ENCODE peak calls at places on chromosomes 7 and 10, in eight cellular contexts. One of them, this sample, is unnamed.

GRCh38 chr7:41873781-41874180 is 170.9 kb upstream of the INHBA start:
- DNase-seq in stimulated activated CD4-positive, alpha-beta T cell treated with anti-CD3 and anti-CD28 coated beads, Interleukin-12 subunit alpha, Interleukin-12 subunit beta, amount 100 ng/mL, for 4 hours: no peak
- DNase-seq in heart right ventricle: no peak
- DNase-seq in iPS DF 19.7: no peak
- DNase-seq in CD4-positive, alpha-beta T cell: no peak
- DNase-seq in bronchial epithelial cell: no peak
- DNase-seq in GM18507: no peak
- DNase-seq in midbrain: no peak
- DNase-seq in this sample: no peak

GRCh38 chr7:26490631-26491624 is 199.3 kb downstream of the SNX10 start:
- DNase-seq in stimulated activated CD4-positive, alpha-beta T cell treated with anti-CD3 and anti-CD28 coated beads, Interleukin-12 subunit alpha, Interleukin-12 subunit beta, amount 100 ng/mL, for 4 hours: no peak
- DNase-seq in heart right ventricle: no peak
- DNase-seq in iPS DF 19.7: no peak
- DNase-seq in CD4-positive, alpha-beta T cell: no peak
- DNase-seq in bronchial epithelial cell: peak
- DNase-seq in GM18507: no peak
- DNase-seq in midbrain: no peak
- DNase-seq in this sample: no peak

GRCh38 chr10:49647554-49647953 is 31.9 kb upstream of the C10orf53 start:
- DNase-seq in stimulated activated CD4-positive, alpha-beta T cell treated with anti-CD3 and anti-CD28 coated beads, Interleukin-12 subunit alpha, Interleukin-12 subunit beta, amount 100 ng/mL, for 4 hours: no peak
- DNase-seq in heart right ventricle: no peak
- DNase-seq in iPS DF 19.7: no peak
- DNase-seq in CD4-positive, alpha-beta T cell: no peak
- DNase-seq in bronchial epithelial cell: no peak
- DNase-seq in GM18507: no peak
- DNase-seq in midbrain: no peak
- DNase-seq in this sample: no peak

GRCh38 chr10:19505320-19506092 is 310.7 kb upstream of the PLXDC2 start:
- DNase-seq in stimulated activated CD4-positive, alpha-beta T cell treated with anti-CD3 and anti-CD28 coated beads, Interleukin-12 subunit alpha, Interleukin-12 subunit beta, amount 100 ng/mL, for 4 hours: no peak
- DNase-seq in heart right ventricle: no peak
- DNase-seq in iPS DF 19.7: no peak
- DNase-seq in CD4-positive, alpha-beta T cell: no peak
- DNase-seq in bronchial epithelial cell: no peak
- DNase-seq in GM18507: no peak
- DNase-seq in midbrain: no peak
- DNase-seq in this sample: no peak

GRCh38 chr10:34124522-34125035 is 690.5 kb downstream of the PARD3 start:
- DNase-seq in stimulated activated CD4-positive, alpha-beta T cell treated with anti-CD3 and anti-CD28 coated beads, Interleukin-12 subunit alpha, Interleukin-12 subunit beta, amount 100 ng/mL, for 4 hours: no peak
- DNase-seq in heart right ventricle: no peak
- DNase-seq in iPS DF 19.7: no peak
- DNase-seq in CD4-positive, alpha-beta T cell: no peak
- DNase-seq in bronchial epithelial cell: peak
- DNase-seq in GM18507: no peak
- DNase-seq in midbrain: no peak
- DNase-seq in this sample: no peak

GRCh38 chr10:59557642-59558041 is 152.0 kb downstream of the SLC16A9 start:
- DNase-seq in stimulated activated CD4-positive, alpha-beta T cell treated with anti-CD3 and anti-CD28 coated beads, Interleukin-12 subunit alpha, Interleukin-12 subunit beta, amount 100 ng/mL, for 4 hours: no peak
- DNase-seq in heart right ventricle: no peak
- DNase-seq in iPS DF 19.7: no peak
- DNase-seq in CD4-positive, alpha-beta T cell: no peak
- DNase-seq in bronchial epithelial cell: no peak
- DNase-seq in GM18507: no peak
- DNase-seq in midbrain: no peak
- DNase-seq in this sample: no peak

GRCh38 chr10:92087750-92088395 is 164.3 kb downstream of the BTAF1 start:
- DNase-seq in stimulated activated CD4-positive, alpha-beta T cell treated with anti-CD3 and anti-CD28 coated beads, Interleukin-12 subunit alpha, Interleukin-12 subunit beta, amount 100 ng/mL, for 4 hours: peak
- DNase-seq in heart right ventricle: peak
- DNase-seq in iPS DF 19.7: peak
- DNase-seq in CD4-positive, alpha-beta T cell: peak
- DNase-seq in bronchial epithelial cell: peak
- DNase-seq in GM18507: peak
- DNase-seq in midbrain: peak
- DNase-seq in this sample: peak

GRCh38 chr7:151754142-151754590 is 122.7 kb downstream of the PRKAG2 start:
- DNase-seq in stimulated activated CD4-positive, alpha-beta T cell treated with anti-CD3 and anti-CD28 coated beads, Interleukin-12 subunit alpha, Interleukin-12 subunit beta, amount 100 ng/mL, for 4 hours: no peak
- DNase-seq in heart right ventricle: peak
- DNase-seq in iPS DF 19.7: peak
- DNase-seq in CD4-positive, alpha-beta T cell: no peak
- DNase-seq in bronchial epithelial cell: peak
- DNase-seq in GM18507: peak
- DNase-seq in midbrain: peak
- DNase-seq in this sample: no peak

GRCh38 chr10:11468126-11468742 is 143.2 kb downstream of the USP6NL start:
- DNase-seq in stimulated activated CD4-positive, alpha-beta T cell treated with anti-CD3 and anti-CD28 coated beads, Interleukin-12 subunit alpha, Interleukin-12 subunit beta, amount 100 ng/mL, for 4 hours: no peak
- DNase-seq in heart right ventricle: no peak
- DNase-seq in iPS DF 19.7: no peak
- DNase-seq in CD4-positive, alpha-beta T cell: no peak
- DNase-seq in bronchial epithelial cell: peak
- DNase-seq in GM18507: no peak
- DNase-seq in midbrain: no peak
- DNase-seq in this sample: no peak

GRCh38 chr7:12494354-12495024 is 76.0 kb upstream of the SCIN start:
- DNase-seq in stimulated activated CD4-positive, alpha-beta T cell treated with anti-CD3 and anti-CD28 coated beads, Interleukin-12 subunit alpha, Interleukin-12 subunit beta, amount 100 ng/mL, for 4 hours: no peak
- DNase-seq in heart right ventricle: no peak
- DNase-seq in iPS DF 19.7: no peak
- DNase-seq in CD4-positive, alpha-beta T cell: no peak
- DNase-seq in bronchial epithelial cell: no peak
- DNase-seq in GM18507: no peak
- DNase-seq in midbrain: no peak
- DNase-seq in this sample: no peak

GRCh38 chr10:44281662-44282061 is 103.2 kb downstream of the CXCL12 start:
- DNase-seq in stimulated activated CD4-positive, alpha-beta T cell treated with anti-CD3 and anti-CD28 coated beads, Interleukin-12 subunit alpha, Interleukin-12 subunit beta, amount 100 ng/mL, for 4 hours: no peak
- DNase-seq in heart right ventricle: no peak
- DNase-seq in iPS DF 19.7: no peak
- DNase-seq in CD4-positive, alpha-beta T cell: no peak
- DNase-seq in bronchial epithelial cell: no peak
- DNase-seq in GM18507: no peak
- DNase-seq in midbrain: no peak
- DNase-seq in this sample: no peak

GRCh38 chr7:104981671-104982036 is 32.4 kb upstream of the KMT2E start:
- DNase-seq in stimulated activated CD4-positive, alpha-beta T cell treated with anti-CD3 and anti-CD28 coated beads, Interleukin-12 subunit alpha, Interleukin-12 subunit beta, amount 100 ng/mL, for 4 hours: no peak
- DNase-seq in heart right ventricle: no peak
- DNase-seq in iPS DF 19.7: no peak
- DNase-seq in CD4-positive, alpha-beta T cell: no peak
- DNase-seq in bronchial epithelial cell: no peak
- DNase-seq in GM18507: no peak
- DNase-seq in midbrain: no peak
- DNase-seq in this sample: no peak

GRCh38 chr10:34715511-34716187 is 99.4 kb downstream of the PARD3 start:
- DNase-seq in stimulated activated CD4-positive, alpha-beta T cell treated with anti-CD3 and anti-CD28 coated beads, Interleukin-12 subunit alpha, Interleukin-12 subunit beta, amount 100 ng/mL, for 4 hours: no peak
- DNase-seq in heart right ventricle: no peak
- DNase-seq in iPS DF 19.7: no peak
- DNase-seq in CD4-positive, alpha-beta T cell: no peak
- DNase-seq in bronchial epithelial cell: no peak
- DNase-seq in GM18507: no peak
- DNase-seq in midbrain: no peak
- DNase-seq in this sample: no peak

GRCh38 chr10:13472359-13472758 is 56.5 kb downstream of the BEND7 start:
- DNase-seq in stimulated activated CD4-positive, alpha-beta T cell treated with anti-CD3 and anti-CD28 coated beads, Interleukin-12 subunit alpha, Interleukin-12 subunit beta, amount 100 ng/mL, for 4 hours: no peak
- DNase-seq in heart right ventricle: no peak
- DNase-seq in iPS DF 19.7: no peak
- DNase-seq in CD4-positive, alpha-beta T cell: no peak
- DNase-seq in bronchial epithelial cell: no peak
- DNase-seq in GM18507: no peak
- DNase-seq in midbrain: no peak
- DNase-seq in this sample: no peak

GRCh38 chr7:154684651-154685563 is 318.0 kb downstream of the PAXIP1 start:
- DNase-seq in stimulated activated CD4-positive, alpha-beta T cell treated with anti-CD3 and anti-CD28 coated beads, Interleukin-12 subunit alpha, Interleukin-12 subunit beta, amount 100 ng/mL, for 4 hours: no peak
- DNase-seq in heart right ventricle: no peak
- DNase-seq in iPS DF 19.7: no peak
- DNase-seq in CD4-positive, alpha-beta T cell: no peak
- DNase-seq in bronchial epithelial cell: no peak
- DNase-seq in GM18507: no peak
- DNase-seq in midbrain: peak
- DNase-seq in this sample: no peak

GRCh38 chr10:71213761-71214440 is 1.5 kb downstream of the UNC5B start:
- DNase-seq in stimulated activated CD4-positive, alpha-beta T cell treated with anti-CD3 and anti-CD28 coated beads, Interleukin-12 subunit alpha, Interleukin-12 subunit beta, amount 100 ng/mL, for 4 hours: no peak
- DNase-seq in heart right ventricle: no peak
- DNase-seq in iPS DF 19.7: no peak
- DNase-seq in CD4-positive, alpha-beta T cell: no peak
- DNase-seq in bronchial epithelial cell: peak
- DNase-seq in GM18507: no peak
- DNase-seq in midbrain: no peak
- DNase-seq in this sample: no peak

GRCh38 chr7:55534262-55534915 is 37.9 kb downstream of the VOPP1 start:
- DNase-seq in stimulated activated CD4-positive, alpha-beta T cell treated with anti-CD3 and anti-CD28 coated beads, Interleukin-12 subunit alpha, Interleukin-12 subunit beta, amount 100 ng/mL, for 4 hours: peak
- DNase-seq in heart right ventricle: peak
- DNase-seq in iPS DF 19.7: no peak
- DNase-seq in CD4-positive, alpha-beta T cell: peak
- DNase-seq in bronchial epithelial cell: peak
- DNase-seq in GM18507: peak
- DNase-seq in midbrain: peak
- DNase-seq in this sample: peak